ENCODE peak calls at places on chromosomes 4 and X, in ten cellular contexts. C is IMR-90; G is effector memory CD4-positive, alpha-beta T cell; M is adrenal gland; U is lower lobe of right lung; L is neuronal stem cell; V is ovary; A is suprapubic skin; O is upper lobe of right lung; R is PC-9. N is an unnamed sample.

GRCh38 chrX:71302461-71303213 is 1.1 kb downstream of the ITGB1BP2 start:
- DNase-seq in A (no peak), U (no peak), G (no peak), O (no peak), V (no peak), M (no peak), L (no peak), C (peak), R (no peak), N (no peak)

GRCh38 chrX:21781525-21781924 is 23.6 kb upstream of the SMPX start:
- DNase-seq in U (no peak), G (no peak), M (no peak), L (no peak), A (no peak), O (no peak), R (no peak), V (no peak), C (peak), N (no peak)

GRCh38 chr4:113575391-113575790 is 186.1 kb downstream of the CAMK2D start:
- DNase-seq in R (no peak), M (no peak), U (no peak), V (no peak), C (peak), O (no peak), A (no peak), G (no peak), L (no peak), N (no peak)

GRCh38 chrX:107775000-107775733 is 420 bp downstream of the TSC22D3 start:
- DNase-seq in R (no peak), G (no peak), U (no peak), C (no peak), L (no peak), M (peak), A (no peak), V (peak), O (no peak), N (no peak)

GRCh38 chr4:112861378-112862317 is 187.8 kb upstream of the ANK2 start:
- DNase-seq in R (no peak), O (no peak), L (no peak), M (no peak), A (no peak), U (no peak), V (no peak), G (no peak), C (no peak), N (no peak)

GRCh38 chr4:2942532-2943363 is 20.5 kb downstream of the NOP14 start:
- DNase-seq in L (no peak), M (no peak), C (no peak), G (no peak), A (peak), O (peak), V (peak), U (peak), R (no peak), N (no peak)

GRCh38 chr4:166991162-166991561 is 243.1 kb downstream of the SPOCK3 start:
- DNase-seq in U (no peak), L (no peak), R (no peak), A (no peak), M (no peak), C (no peak), G (no peak), O (no peak), V (no peak), N (no peak)

GRCh38 chr4:55791666-55792065 is 27.9 kb upstream of the EXOC1L start:
- DNase-seq in G (no peak), V (no peak), C (no peak), R (peak), U (no peak), A (no peak), O (no peak), M (no peak), L (no peak), N (no peak)

GRCh38 chrX:85503258-85504158 is 124.0 kb upstream of the POF1B start:
- DNase-seq in G (no peak), C (no peak), V (no peak), U (no peak), L (no peak), A (no peak), O (no peak), M (no peak), R (no peak), N (no peak)

GRCh38 chrX:103537871-103538387 is 18.6 kb upstream of the RAB40A start:
- DNase-seq in R (no peak), A (no peak), C (no peak), U (no peak), M (no peak), L (no peak), G (no peak), V (no peak), O (no peak), N (no peak)

GRCh38 chr4:61995717-61996337 is 795.7 kb downstream of the ADGRL3 start:
- DNase-seq in M (no peak), A (no peak), G (no peak), L (no peak), V (no peak), U (no peak), R (no peak), O (no peak), C (no peak), N (no peak)

DNA sequence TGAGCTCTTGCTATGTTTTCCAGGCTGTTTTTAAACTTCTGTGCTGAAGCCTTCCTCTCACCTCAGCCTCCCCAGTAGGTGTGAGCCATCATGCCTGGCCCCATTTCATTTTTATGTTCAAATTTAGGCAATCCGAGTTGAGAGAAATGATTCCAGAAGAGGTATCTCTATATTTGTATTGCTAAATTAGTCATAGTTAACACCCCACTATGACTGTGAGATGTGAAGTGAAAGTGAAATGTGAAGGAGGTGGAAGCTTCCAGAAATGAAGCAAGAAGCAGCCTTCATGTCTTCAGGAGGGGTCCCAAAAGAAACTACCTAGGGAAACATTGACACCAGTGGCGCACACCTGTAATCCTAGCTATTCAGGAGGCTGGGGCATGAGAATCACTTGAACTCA is 17.7 kb downstream of the APELA start:
- DNase-seq in A (no peak), V (no peak), G (no peak), M (no peak), C (no peak), U (no peak), R (no peak), L (no peak), O (no peak), N (no peak)
- H3K27ac ChIP-seq in A (no peak), V (no peak), G (no peak), M (no peak), C (no peak), U (no peak), R (no peak), L (no peak), O (no peak), N (no peak)

DNA sequence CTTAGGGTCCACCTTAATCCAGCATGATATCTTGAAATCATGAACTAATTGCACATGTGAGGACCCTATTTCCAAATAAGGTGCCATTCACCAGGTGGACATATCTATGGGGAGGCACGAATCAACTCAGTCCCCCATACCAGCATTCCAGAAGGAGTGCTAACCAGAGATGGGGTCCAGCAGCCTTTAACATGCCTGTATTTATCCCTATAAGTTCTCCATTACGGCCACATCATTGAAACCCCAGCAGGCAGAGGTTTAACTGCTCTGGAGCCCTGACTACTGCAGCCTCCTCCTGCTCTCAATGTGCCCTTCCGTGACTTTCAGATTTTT is 3.2 kb upstream of the ASMTL start:
- DNase-seq in V (no peak), L (no peak), R (no peak), U (no peak), M (no peak), G (no peak), O (no peak), A (peak), C (no peak), N (no peak)
- H3K27ac ChIP-seq in V (no peak), L (no peak), R (no peak), U (no peak), M (no peak), G (no peak), O (no peak), A (no peak), C (no peak), N (no peak)

GRCh38 chr4:28436191-28437080 is 1575.8 kb downstream of the STIM2 start:
- DNase-seq in C (peak), A (no peak), L (no peak), G (no peak), O (no peak), M (no peak), V (no peak), U (no peak), R (peak), N (no peak)
- H3K27ac ChIP-seq in C (no peak), A (no peak), L (no peak), G (no peak), O (no peak), M (no peak), V (no peak), U (no peak), R (no peak), N (no peak)

GRCh38 chrX:12977761-12978204 is 2.9 kb downstream of the TMSB4X start:
- DNase-seq in A (no peak), U (no peak), V (no peak), O (no peak), C (no peak), M (no peak), G (no peak), R (peak), L (no peak), N (no peak)

GRCh38 chrX:12978205-12979010 is 3.5 kb downstream of the TMSB4X start:
- DNase-seq in M (peak), L (no peak), O (peak), A (no peak), G (peak), C (peak), R (peak), V (peak), U (peak), N (peak)

GRCh38 chrX:12979630-12980015 is 4.7 kb downstream of the TMSB4X start:
- DNase-seq in O (no peak), U (no peak), L (no peak), C (peak), M (no peak), A (no peak), R (no peak), V (no peak), G (no peak), N (no peak)

GRCh38 chrX:12981880-12982279 is 7.0 kb downstream of the TMSB4X start:
- DNase-seq in M (no peak), A (no peak), O (no peak), R (no peak), G (no peak), L (no peak), U (no peak), C (no peak), V (no peak), N (no peak)

GRCh38 chrX:12979011-12979629 is 4.2 kb downstream of the TMSB4X start:
- DNase-seq in M (no peak), R (no peak), V (no peak), U (no peak), A (no peak), L (no peak), G (no peak), O (no peak), C (no peak), N (no peak)
- H3K27ac ChIP-seq in M (no peak), R (peak), V (peak), U (peak), A (peak), L (peak), G (peak), O (peak), C (peak), N (peak)

GRCh38 chrX:150363561-150364346 is 637 bp downstream of the MAMLD1 start:
- DNase-seq in M (peak), R (no peak), L (no peak), U (peak), O (peak), A (no peak), C (peak), G (no peak), V (no peak), N (no peak)

GRCh38 chrX:150362599-150363481 is at the start of gene MAMLD1:
- DNase-seq in O (peak), A (peak), R (peak), L (no peak), V (peak), M (peak), U (peak), G (no peak), C (peak), N (peak)

GRCh38 chrX:150365051-150365952 is 2.2 kb downstream of the MAMLD1 start:
- DNase-seq in V (peak), U (peak), L (peak), A (no peak), C (peak), R (no peak), M (peak), G (no peak), O (peak), N (peak)

GRCh38 chrX:150365953-150366911 is 3.1 kb downstream of the MAMLD1 start:
- DNase-seq in R (no peak), U (peak), L (peak), C (peak), V (peak), O (peak), M (peak), G (no peak), A (peak), N (peak)

DNA sequence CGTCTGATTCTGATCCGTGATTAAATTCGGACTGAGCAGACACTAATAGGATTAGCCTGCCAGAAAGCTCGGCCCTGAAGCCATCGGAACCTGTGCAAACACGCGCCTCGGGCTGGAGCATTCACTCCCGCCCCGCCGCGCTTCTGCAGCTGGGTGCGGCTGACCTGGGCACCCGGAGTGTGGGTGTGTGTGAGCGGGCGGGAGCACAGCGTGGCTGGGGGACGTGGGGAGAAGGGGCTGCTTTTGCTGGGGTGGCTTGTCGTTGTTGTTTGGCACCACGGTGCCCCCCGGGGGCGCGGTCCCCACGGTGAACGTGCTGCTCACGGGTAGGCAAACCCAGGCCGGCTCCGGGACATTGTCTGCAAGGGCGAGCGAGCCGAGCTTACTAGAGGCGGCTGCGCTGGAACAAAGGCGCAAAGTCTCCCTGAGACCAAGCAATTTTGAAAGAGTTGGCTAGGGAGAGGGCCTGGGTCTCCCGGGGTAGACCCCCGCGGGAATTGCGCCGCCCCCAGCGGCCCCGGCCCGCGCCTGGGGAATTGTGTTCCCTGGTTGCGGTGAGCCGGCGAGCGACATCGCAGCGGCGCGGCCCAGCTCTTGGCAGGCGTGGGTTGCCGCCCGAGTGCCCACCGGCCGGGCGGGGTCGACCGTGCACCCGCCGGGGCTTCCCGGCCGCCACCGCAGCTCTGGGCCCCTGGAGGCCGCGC is 1.4 kb downstream of the MAMLD1 start:
- DNase-seq in V (peak), G (no peak), C (peak), U (peak), R (no peak), M (peak), O (peak), A (no peak), L (no peak), N (no peak)
- H3K27ac ChIP-seq in V (peak), G (no peak), C (peak), U (peak), R (no peak), M (peak), O (peak), A (peak), L (no peak), N (peak)

GRCh38 chrX:139543920-139544319 is 13.4 kb downstream of the F9 start:
- DNase-seq in A (no peak), O (no peak), V (no peak), L (no peak), C (no peak), M (no peak), R (no peak), G (no peak), U (no peak), N (no peak)
- H3K27ac ChIP-seq in A (no peak), O (no peak), V (no peak), L (no peak), C (no peak), M (no peak), R (no peak), G (no peak), U (no peak), N (no peak)

GRCh38 chrX:134551365-134552095 is 91.6 kb downstream of the HPRT1 start:
- DNase-seq in U (no peak), C (peak), M (no peak), O (no peak), A (no peak), V (no peak), G (no peak), R (peak), L (no peak), N (no peak)
- H3K27ac ChIP-seq in U (no peak), C (peak), M (no peak), O (no peak), A (no peak), V (peak), G (no peak), R (no peak), L (no peak), N (no peak)

DNA sequence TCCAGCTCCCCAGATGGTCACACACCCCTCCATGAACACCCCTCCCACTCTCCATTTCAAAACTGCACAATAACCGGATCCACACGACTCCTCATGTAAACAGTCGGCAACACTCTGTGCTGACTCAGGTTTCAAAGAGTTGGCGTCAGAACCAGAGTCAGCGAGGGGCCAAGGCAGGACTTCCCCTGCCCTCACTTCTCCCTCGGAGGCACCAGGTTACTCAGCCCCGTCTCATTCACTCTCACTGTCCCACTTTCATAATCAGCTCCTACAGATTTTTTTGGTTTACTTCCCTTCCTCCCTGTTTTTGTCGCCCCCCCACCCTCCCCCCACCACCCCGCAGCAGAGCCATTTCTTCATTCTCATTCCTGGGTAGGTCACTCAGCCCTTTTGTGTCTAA is 2.7 kb upstream of the TIMP1 start:
- DNase-seq in M (peak), C (peak), A (no peak), U (peak), L (no peak), V (no peak), R (no peak), O (no peak), G (no peak), N (no peak)
- H3K27ac ChIP-seq in M (no peak), C (peak), A (no peak), U (no peak), L (no peak), V (no peak), R (no peak), O (no peak), G (no peak), N (no peak)